ENCODE peak calls at places on chromosomes 2 and 18, in ten cellular contexts. X, V, Q, N, T, Y, R, J, U and O are unnamed samples.

GRCh38 chr2:44672431-44672830 is 269.1 kb upstream of the SIX3 start:
- DNase-seq in X (no peak), V (no peak), Q (no peak), N (no peak), T (no peak), Y (no peak), R (no peak), J (no peak), U (no peak), O (no peak)

GRCh38 chr2:120934891-120935338 is 199.2 kb downstream of the GLI2 start:
- DNase-seq in X (no peak), V (no peak), Q (no peak), N (no peak), T (peak; percentile 38), Y (peak; percentile 36), R (peak; percentile 96), J (no peak), U (peak; percentile 76), O (no peak)

GRCh38 chr2:161992526-161992925 is 81.5 kb downstream of the DPP4 start:
- DNase-seq in X (peak; percentile 37), V (no peak), Q (peak; percentile 18), N (no peak), T (no peak), Y (no peak), R (peak; percentile 36), J (no peak), U (no peak), O (no peak)

GRCh38 chr18:79624356-79624961 is 55.1 kb upstream of the CTDP1 start:
- DNase-seq in X (no peak), V (no peak), Q (no peak), N (peak; percentile 29), T (no peak), Y (no peak), R (no peak), J (no peak), U (no peak), O (no peak)

GRCh38 chr18:48951448-48952286 is 902 bp upstream of the SMAD7 start:
- DNase-seq in X (peak; percentile 77), V (peak; percentile 93), Q (peak; percentile 97), N (peak; percentile 95), T (peak; percentile 77), Y (no peak), R (peak; percentile 89), J (peak; percentile 81), U (no peak), O (peak; percentile 80)

GRCh38 chr2:59425292-59425691 is 1128.2 kb downstream of the BCL11A start:
- DNase-seq in X (no peak), V (no peak), Q (no peak), N (no peak), T (no peak), Y (no peak), R (no peak), J (no peak), U (no peak), O (no peak)

GRCh38 chr2:231200805-231201474 is 2.5 kb downstream of the ARMC9 start:
- DNase-seq in X (no peak), V (no peak), Q (peak; percentile 77), N (no peak), T (peak; percentile 48), Y (no peak), R (peak; percentile 86), J (no peak), U (no peak), O (no peak)

GRCh38 chr2:216274194-216274593 is 98.1 kb downstream of the MARCHF4 start:
- DNase-seq in X (no peak), V (no peak), Q (no peak), N (no peak), T (no peak), Y (no peak), R (peak; percentile 33), J (no peak), U (no peak), O (no peak)

GRCh38 chr2:62705859-62706720 is 577 bp downstream of the EHBP1 start:
- DNase-seq in X (no peak), V (peak; percentile 77), Q (peak; percentile 78), N (no peak), T (peak; percentile 71), Y (peak; percentile 27), R (peak; percentile 35), J (peak; percentile 73), U (no peak), O (peak; percentile 41)

GRCh38 chr2:64679673-64680425 is 26.1 kb upstream of the SERTAD2 start:
- DNase-seq in X (no peak), V (no peak), Q (no peak), N (no peak), T (peak; percentile 98), Y (no peak), R (no peak), J (no peak), U (no peak), O (no peak)

GRCh38 chr18:160831-161570 is 2.6 kb downstream of the USP14 start:
- DNase-seq in X (no peak), V (no peak), Q (peak; percentile 8), N (no peak), T (no peak), Y (no peak), R (peak; percentile 69), J (no peak), U (no peak), O (no peak)

GRCh38 chr18:37452697-37453385 is 112.8 kb downstream of the CELF4 start:
- DNase-seq in X (no peak), V (no peak), Q (no peak), N (no peak), T (no peak), Y (no peak), R (peak; percentile 60), J (no peak), U (no peak), O (no peak)

GRCh38 chr2:20304411-20304810 is 46.2 kb downstream of the PUM2 start:
- DNase-seq in X (no peak), V (no peak), Q (no peak), N (no peak), T (no peak), Y (no peak), R (peak; percentile 84), J (no peak), U (no peak), O (no peak)

GRCh38 chr18:48222118-48222517 is 187.1 kb downstream of the ZBTB7C start:
- DNase-seq in X (peak; percentile 3), V (no peak), Q (no peak), N (no peak), T (peak; percentile 51), Y (no peak), R (peak; percentile 52), J (no peak), U (no peak), O (no peak)

DNA sequence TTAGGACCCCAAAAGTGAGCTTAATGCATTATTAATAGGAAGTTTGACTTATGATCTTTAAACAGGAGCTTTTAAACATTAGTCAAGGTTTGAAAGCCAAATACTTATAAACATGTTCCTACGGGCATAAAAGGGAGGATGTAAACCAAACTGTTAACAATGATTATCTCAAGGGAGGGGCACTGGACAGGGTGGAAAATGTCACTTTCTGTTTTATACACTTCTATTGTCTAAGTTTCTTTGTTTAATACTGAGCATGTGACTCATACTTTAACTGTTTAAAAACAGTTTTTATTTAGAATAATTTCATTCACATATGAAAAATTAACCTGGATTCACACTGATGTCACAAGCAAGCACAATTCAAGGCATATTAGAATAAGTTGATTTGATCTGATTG is 18.3 kb upstream of the ITGA6 start:
- DNase-seq in X (no peak), V (no peak), Q (no peak), N (no peak), T (no peak), Y (no peak), R (no peak), J (no peak), U (no peak), O (no peak)
- H3K27ac ChIP-seq in X (no peak overlapping the region), V (no peak overlapping the region), Q (no peak overlapping the region), N (no peak overlapping the region), T (no peak overlapping the region), Y (no peak overlapping the region), R (no peak overlapping the region), J (no peak overlapping the region), U (no peak overlapping the region), O (no peak overlapping the region)

GRCh38 chr2:16476168-16476567 is 189.5 kb downstream of the CYRIA start:
- DNase-seq in X (no peak), V (no peak), Q (no peak), N (no peak), T (no peak), Y (no peak), R (no peak), J (no peak), U (no peak), O (no peak)
- H3K27ac ChIP-seq in X (no peak overlapping the region), V (no peak overlapping the region), Q (no peak overlapping the region), N (no peak overlapping the region), T (no peak overlapping the region), Y (no peak overlapping the region), R (no peak overlapping the region), J (no peak overlapping the region), U (no peak overlapping the region), O (no peak overlapping the region)

GRCh38 chr2:235569837-235570236 is 76.0 kb downstream of the AGAP1 start:
- DNase-seq in X (no peak), V (no peak), Q (no peak), N (no peak), T (no peak), Y (no peak), R (no peak), J (no peak), U (no peak), O (no peak)
- H3K27ac ChIP-seq in X (no peak overlapping the region), V (peak overlapping the region; percentile 36), Q (no peak overlapping the region), N (no peak overlapping the region), T (no peak overlapping the region), Y (no peak overlapping the region), R (peak overlapping the region; percentile 14), J (no peak overlapping the region), U (no peak overlapping the region), O (peak overlapping the region; percentile 62)

DNA sequence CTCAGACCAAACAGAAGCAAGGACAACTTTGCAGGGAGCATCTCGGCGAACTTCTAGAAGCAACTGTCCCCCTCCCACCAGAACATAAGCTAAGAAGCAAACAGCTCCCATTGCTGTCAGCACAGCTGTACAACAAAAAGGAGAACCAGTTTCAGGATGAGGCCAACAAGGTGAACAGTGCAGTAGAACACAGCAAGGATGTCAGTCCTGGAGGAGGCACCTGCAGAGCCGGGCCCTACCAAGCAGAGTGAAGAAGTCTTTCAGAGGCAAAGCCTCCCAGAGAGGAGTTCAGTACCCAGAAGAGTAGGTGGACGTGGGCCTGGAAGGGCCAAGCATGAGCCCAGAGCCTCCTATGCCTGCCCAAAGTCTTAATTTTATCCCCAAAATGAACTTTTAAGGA is 1.0 kb downstream of the PASK start:
- DNase-seq in X (no peak), V (no peak), Q (no peak), N (no peak), T (no peak), Y (no peak), R (no peak), J (no peak), U (no peak), O (no peak)
- H3K27ac ChIP-seq in X (no peak overlapping the region), V (no peak overlapping the region), Q (no peak overlapping the region), N (no peak overlapping the region), T (no peak overlapping the region), Y (no peak overlapping the region), R (no peak overlapping the region), J (no peak overlapping the region), U (peak overlapping the region; percentile 72), O (no peak overlapping the region)